ENCODE peak calls at places on chromosomes 16 and 17, in nine cellular contexts. I, D, Y, T, L, M, S, Q and B are unnamed samples.

GRCh38 chr16:1137604-1138003 is 15.3 kb upstream of the CACNA1H start:
- DNase-seq in I (no peak), D (no peak), Y (no peak), T (no peak), L (no peak), M (no peak), S (no peak), Q (no peak), B (peak; percentile 16)

GRCh38 chr17:42877037-42877436 is 23.6 kb upstream of the G6PC1 start:
- DNase-seq in I (no peak), D (no peak), Y (no peak), T (no peak), L (no peak), M (no peak), S (no peak), Q (no peak), B (no peak)

GRCh38 chr17:22507823-22508222 is 815.5 kb downstream of the KCNJ18 start:
- DNase-seq in I (no peak), D (no peak), Y (no peak), T (no peak), L (no peak), M (no peak), S (no peak), Q (no peak), B (no peak)

GRCh38 chr17:27456681-27457404 is 595 bp downstream of the KSR1 start:
- DNase-seq in I (no peak), D (no peak), Y (peak; percentile 39), T (peak; percentile 30), L (peak; percentile 20), M (no peak), S (no peak), Q (no peak), B (no peak)

GRCh38 chr16:16887193-16887592 is 508.3 kb downstream of the NPIPA7 start:
- DNase-seq in I (no peak), D (no peak), Y (no peak), T (no peak), L (no peak), M (no peak), S (no peak), Q (no peak), B (no peak)

GRCh38 chr17:71224824-71225575 is 895.8 kb upstream of the SOX9 start:
- DNase-seq in I (no peak), D (no peak), Y (peak; percentile 85), T (peak; percentile 2), L (no peak), M (no peak), S (no peak), Q (no peak), B (no peak)

GRCh38 chr17:83180264-83180995 is 101.0 kb downstream of the METRNL start:
- DNase-seq in I (no peak), D (no peak), Y (peak; percentile 1), T (no peak), L (no peak), M (no peak), S (no peak), Q (no peak), B (no peak)

GRCh38 chr17:77489239-77489897 is 348.6 kb downstream of the SEC14L1 start:
- DNase-seq in I (no peak), D (no peak), Y (peak; percentile 5), T (no peak), L (peak; percentile 15), M (no peak), S (no peak), Q (no peak), B (no peak)

GRCh38 chr16:21523411-21524067 is 75.8 kb upstream of the METTL9 start:
- DNase-seq in I (no peak), D (no peak), Y (no peak), T (no peak), L (no peak), M (no peak), S (no peak), Q (no peak), B (no peak)

GRCh38 chr16:21088646-21089538 is 61.8 kb downstream of the DNAH3 start:
- DNase-seq in I (no peak), D (peak; percentile 68), Y (no peak), T (peak; percentile 20), L (no peak), M (no peak), S (no peak), Q (no peak), B (peak; percentile 32)

GRCh38 chr17:42953669-42954068 is 10.6 kb downstream of the AARSD1 start:
- DNase-seq in I (no peak), D (no peak), Y (no peak), T (no peak), L (no peak), M (no peak), S (peak; percentile 56), Q (no peak), B (no peak)

GRCh38 chr17:27919120-27919519 is 26.0 kb upstream of the LYRM9 start:
- DNase-seq in I (no peak), D (no peak), Y (no peak), T (peak; percentile 18), L (no peak), M (no peak), S (no peak), Q (no peak), B (no peak)

GRCh38 chr16:3934491-3935185 is 54.1 kb upstream of the CREBBP start:
- DNase-seq in I (no peak), D (no peak), Y (no peak), T (no peak), L (no peak), M (no peak), S (no peak), Q (no peak), B (no peak)

GRCh38 chr17:73196500-73196899 is 3.6 kb downstream of the COG1 start:
- DNase-seq in I (no peak), D (peak; percentile 19), Y (peak; percentile 82), T (peak; percentile 30), L (no peak), M (no peak), S (peak; percentile 51), Q (no peak), B (no peak)
- TF ChIP-seq CTCF in I (no peak), D (peak; percentile 25), Y (peak; percentile 78), T (peak; percentile 46), L (peak; percentile 47), M (peak; percentile 20), S (no peak), Q (peak; percentile 45), B (peak; percentile 65)

DNA sequence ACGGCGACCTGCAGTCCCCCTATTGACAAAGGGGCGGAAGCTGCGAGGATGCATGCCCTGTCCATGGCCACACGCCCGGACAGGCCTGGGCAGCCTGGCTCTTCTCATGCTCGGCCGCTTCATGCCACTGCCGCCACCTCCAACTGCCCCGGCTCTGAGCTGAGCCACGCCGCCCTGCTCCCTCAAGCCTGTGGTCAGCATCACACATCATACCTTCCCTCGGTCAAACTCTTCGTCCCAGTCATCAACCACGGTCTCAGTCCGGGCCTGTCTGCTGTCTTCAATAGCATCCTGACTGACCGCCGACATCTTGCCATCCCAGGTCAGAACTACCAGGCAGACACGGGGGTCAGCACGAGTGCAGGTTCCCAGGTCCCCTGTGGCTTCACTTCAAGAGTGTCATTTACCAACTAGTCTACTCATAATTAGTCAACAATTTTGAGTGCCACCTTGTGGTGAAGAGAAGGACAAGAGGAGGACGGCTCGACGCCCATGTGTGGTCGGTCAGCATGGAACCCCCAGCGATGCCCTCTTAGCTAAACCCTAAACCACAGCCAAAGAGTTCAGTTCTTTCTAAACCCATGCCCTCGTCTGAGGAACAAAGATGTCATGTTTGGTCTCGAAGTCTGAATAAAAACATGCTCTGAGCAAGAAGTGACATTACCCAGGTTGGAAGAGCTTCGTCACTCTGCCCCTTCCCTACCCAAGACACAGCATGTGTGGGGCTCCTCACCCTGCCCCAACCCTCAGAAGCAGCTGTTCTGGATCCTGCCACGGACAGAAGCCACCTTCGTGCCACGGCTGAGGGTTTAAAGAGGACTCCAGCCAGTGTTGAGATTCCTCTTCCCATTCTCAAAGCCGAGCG is 16.9 kb upstream of the CYTH1 start:
- DNase-seq in I (no peak), D (peak; percentile 52), Y (no peak), T (peak; percentile 39), L (no peak), M (no peak), S (no peak), Q (no peak), B (no peak)
- H3K4me3 ChIP-seq in I (no peak overlapping the region), D (no peak overlapping the region), Y (no peak overlapping the region), T (no peak overlapping the region), L (no peak overlapping the region), M (no peak overlapping the region), S (no peak overlapping the region), Q (no peak overlapping the region), B (no peak overlapping the region)

DNA sequence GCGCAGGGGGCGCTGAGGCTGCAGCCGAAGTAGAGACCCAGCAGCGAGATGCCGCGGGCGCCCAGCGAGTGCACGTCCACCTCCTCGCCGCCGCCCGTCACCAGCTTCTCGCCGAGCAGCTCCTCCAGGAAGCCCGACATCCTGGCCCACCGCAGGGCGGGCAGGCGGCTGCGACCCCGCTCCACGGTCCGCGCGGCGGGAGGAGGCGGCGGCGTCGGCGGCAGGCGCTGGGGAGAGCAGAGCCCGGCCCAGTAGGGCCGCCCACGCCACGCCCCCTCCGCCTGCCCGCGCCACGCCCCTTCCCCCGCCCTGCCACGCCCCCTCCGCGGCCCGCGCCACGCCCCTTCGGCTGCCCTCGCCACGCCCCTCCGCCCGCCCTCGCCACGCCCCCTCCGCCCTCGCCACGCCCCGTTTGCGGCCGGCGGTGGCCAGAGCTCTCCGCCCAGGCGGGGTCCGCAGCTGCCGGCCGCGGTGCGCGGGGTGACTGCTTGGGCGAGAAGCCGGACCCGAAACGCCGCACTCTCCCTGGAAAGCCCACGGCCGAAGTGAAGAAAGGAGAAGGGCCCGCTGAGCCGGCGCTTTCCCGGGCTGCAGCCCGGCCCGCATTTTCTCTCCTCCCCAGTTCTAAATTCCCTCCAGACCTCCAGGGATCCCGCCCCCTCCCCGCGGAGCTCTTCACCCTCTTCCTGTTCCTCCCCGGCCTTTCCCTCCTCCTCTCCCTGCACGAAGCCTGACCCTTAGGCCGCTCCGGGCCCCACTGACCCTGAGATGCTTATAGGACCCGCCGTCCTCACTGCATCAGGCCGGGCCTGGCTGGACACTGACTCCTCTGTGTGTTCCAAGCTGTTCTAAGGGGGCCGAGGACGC is at the start of gene NXN:
- DNase-seq in I (no peak), D (peak; percentile 90), Y (peak; percentile 79), T (peak; percentile 83), L (peak; percentile 89), M (no peak), S (peak; percentile 85), Q (no peak), B (no peak)
- TF ChIP-seq CTCF in I (no peak), D (no peak), Y (no peak), T (no peak), L (peak; percentile 41), M (peak; percentile 47), S (no peak), Q (no peak), B (no peak)

DNA sequence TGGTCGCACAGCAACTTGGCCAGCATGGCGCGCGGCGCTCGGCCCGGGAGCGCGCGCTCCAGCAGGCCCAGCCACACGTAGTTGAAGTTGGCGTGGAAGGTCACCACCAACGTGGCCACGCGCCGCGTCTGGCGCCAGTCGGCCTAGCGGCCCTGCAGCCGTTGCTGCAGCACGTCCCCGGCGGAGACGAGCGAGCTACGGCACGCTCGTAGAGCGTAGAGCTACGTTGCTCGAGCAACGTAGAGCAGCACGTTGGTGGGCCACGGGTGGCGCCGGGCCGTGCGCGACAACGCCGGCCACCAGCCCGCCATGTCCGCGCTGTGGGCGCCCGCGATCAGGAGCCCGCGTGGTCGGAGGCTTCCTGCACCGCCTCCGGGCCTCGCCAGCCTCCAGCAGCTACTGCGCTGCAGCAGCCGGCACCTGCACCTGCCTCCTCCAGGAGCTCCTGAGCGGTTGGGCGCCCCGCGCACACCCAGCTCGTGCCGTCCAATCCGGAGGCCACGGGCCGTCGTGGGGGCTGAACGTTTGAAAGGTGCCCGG is 13.4 kb upstream of the SULT1A1 start:
- DNase-seq in I (no peak), D (peak; percentile 37), Y (no peak), T (peak; percentile 20), L (peak; percentile 37), M (no peak), S (peak; percentile 69), Q (no peak), B (no peak)
- H3K4me3 ChIP-seq in I (no peak overlapping the region), D (no peak overlapping the region), Y (no peak overlapping the region), T (peak overlapping the region; percentile 24), L (peak overlapping the region; percentile 68), M (no peak overlapping the region), S (peak overlapping the region; percentile 55), Q (peak overlapping the region; percentile 54), B (peak overlapping the region; percentile 54)